ENCODE peak calls at places on chromosome 20, in eight cellular contexts. H, N, Z, W, Y, V, S and T are unnamed samples.
A peak's percentile ranks its signal among the peaks of the same experiment; 100 is the strongest.

GRCh38 chr20:59185809-59186208 is 22.2 kb downstream of the ZNF831 start:
- DNase-seq in H (no peak), N (no peak), Z (no peak), W (no peak), Y (no peak), V (no peak), S (no peak), T (no peak)

GRCh38 chr20:50930139-50931047 is 844 bp downstream of the ADNP start:
- DNase-seq in H (no peak), N (no peak), Z (peak; percentile 37), W (peak; percentile 31), Y (peak; percentile 26), V (no peak), S (peak; percentile 23), T (peak; percentile 12)

GRCh38 chr20:56702931-56703840 is 74.1 kb downstream of the TFAP2C start:
- DNase-seq in H (no peak), N (no peak), Z (no peak), W (no peak), Y (no peak), V (no peak), S (no peak), T (no peak)

GRCh38 chr20:41005361-41005729 is 23.3 kb upstream of the TOP1 start:
- DNase-seq in H (no peak), N (no peak), Z (peak; percentile 82), W (no peak), Y (peak; percentile 87), V (peak; percentile 91), S (peak; percentile 93), T (peak; percentile 96)

GRCh38 chr20:63553933-63554290 is at the start of gene FNDC11:
- DNase-seq in H (no peak), N (no peak), Z (peak; percentile 61), W (no peak), Y (peak; percentile 63), V (no peak), S (no peak), T (no peak)

GRCh38 chr20:34516874-34517542 is 786 bp downstream of the DYNLRB1 start:
- DNase-seq in H (peak; percentile 18), N (no peak), Z (no peak), W (no peak), Y (peak; percentile 29), V (no peak), S (peak; percentile 28), T (no peak)

GRCh38 chr20:36307412-36308317 is 1.5 kb downstream of the DLGAP4 start:
- DNase-seq in H (no peak), N (no peak), Z (no peak), W (no peak), Y (no peak), V (no peak), S (no peak), T (no peak)

GRCh38 chr20:43983359-43983758 is 68.7 kb downstream of the TOX2 start:
- DNase-seq in H (no peak), N (no peak), Z (no peak), W (no peak), Y (peak; percentile 80), V (no peak), S (no peak), T (peak; percentile 66)

GRCh38 chr20:15475483-15475882 is 1097.8 kb downstream of the KIF16B start:
- DNase-seq in H (no peak), N (no peak), Z (no peak), W (no peak), Y (peak; percentile 35), V (peak; percentile 43), S (no peak), T (peak; percentile 35)

GRCh38 chr20:31860431-31861345 is 9.6 kb downstream of the DUSP15 start:
- DNase-seq in H (no peak), N (no peak), Z (no peak), W (no peak), Y (peak; percentile 20), V (peak; percentile 40), S (no peak), T (peak; percentile 18)

GRCh38 chr20:53847843-53848185 is 222.6 kb downstream of the BCAS1 start:
- DNase-seq in H (no peak), N (no peak), Z (no peak), W (no peak), Y (no peak), V (no peak), S (no peak), T (no peak)

GRCh38 chr20:15045246-15045645 is 707.8 kb upstream of the FLRT3 start:
- DNase-seq in H (no peak), N (no peak), Z (peak; percentile 43), W (no peak), Y (no peak), V (peak; percentile 65), S (peak; percentile 54), T (no peak)

GRCh38 chr20:38810926-38811325 is 5.4 kb downstream of the PPP1R16B start:
- DNase-seq in H (no peak), N (no peak), Z (no peak), W (no peak), Y (no peak), V (no peak), S (no peak), T (no peak)

GRCh38 chr20:44176833-44177533 is 10.0 kb downstream of the JPH2 start:
- DNase-seq in H (no peak), N (no peak), Z (peak; percentile 68), W (no peak), Y (peak; percentile 72), V (no peak), S (no peak), T (peak; percentile 73)

GRCh38 chr20:50286609-50287008 is 96.0 kb downstream of the CEBPB start:
- DNase-seq in H (no peak), N (no peak), Z (peak; percentile 81), W (no peak), Y (peak; percentile 43), V (peak; percentile 37), S (peak; percentile 86), T (no peak)

GRCh38 chr20:47300071-47300470 is 56.4 kb downstream of the ZMYND8 start:
- DNase-seq in H (no peak), N (no peak), Z (no peak), W (no peak), Y (no peak), V (no peak), S (no peak), T (no peak)

GRCh38 chr20:50438986-50439407 is 71.2 kb upstream of the PTPN1 start:
- DNase-seq in H (no peak), N (no peak), Z (no peak), W (no peak), Y (no peak), V (peak; percentile 100), S (no peak), T (no peak)

GRCh38 chr20:12207875-12208274 is 290.2 kb downstream of the BTBD3 start:
- DNase-seq in H (no peak), N (peak; percentile 27), Z (no peak), W (no peak), Y (no peak), V (peak; percentile 47), S (no peak), T (peak; percentile 17)

GRCh38 chr20:33832113-33832853 is 21.1 kb downstream of the CHMP4B start:
- DNase-seq in H (no peak), N (no peak), Z (no peak), W (no peak), Y (peak; percentile 88), V (no peak), S (no peak), T (peak; percentile 89)

GRCh38 chr20:25052255-25053206 is 5.4 kb downstream of the ACSS1 start:
- DNase-seq in H (no peak), N (no peak), Z (no peak), W (no peak), Y (peak; percentile 10), V (no peak), S (peak; percentile 67), T (no peak)
- H3K4me3 ChIP-seq in H (no peak overlapping the region), N (no peak overlapping the region), Z (peak overlapping the region; percentile 19), W (no peak overlapping the region), Y (no peak overlapping the region), V (no peak overlapping the region), S (no peak overlapping the region), T (no peak overlapping the region)

DNA sequence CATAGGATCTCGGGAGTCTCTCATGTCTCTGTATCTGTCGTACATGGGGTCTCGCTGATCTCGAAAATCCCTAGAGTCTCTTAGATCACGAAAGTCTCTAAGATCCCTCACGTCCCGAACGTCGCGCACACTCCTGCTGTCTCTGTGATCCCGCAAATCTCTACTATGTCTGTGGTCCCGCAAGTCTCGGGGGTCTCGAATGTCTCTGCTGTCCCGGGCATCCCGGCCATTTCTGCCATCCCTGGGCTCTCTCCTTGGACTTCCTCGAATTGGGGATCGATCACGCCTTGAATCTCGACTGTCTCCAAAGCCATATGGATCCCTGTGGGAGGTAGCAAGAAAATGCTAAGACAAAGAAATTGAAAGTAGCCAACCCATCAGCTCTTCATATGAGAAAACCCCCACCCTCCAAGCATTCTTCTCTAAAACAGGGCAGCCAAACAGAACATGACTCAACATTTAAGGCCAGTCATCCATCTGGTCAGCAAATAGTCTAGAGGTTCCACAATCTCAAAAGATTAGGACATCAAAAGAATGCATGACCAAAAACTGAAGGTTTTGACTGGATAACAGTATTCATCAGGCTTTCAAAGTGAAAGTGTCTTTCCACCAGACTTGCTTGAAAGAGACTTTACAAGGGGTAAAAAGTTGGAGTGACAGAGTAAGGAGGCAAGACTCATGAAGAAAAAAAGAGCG is 19.4 kb downstream of the NCOA5 start:
- DNase-seq in H (no peak), N (no peak), Z (no peak), W (no peak), Y (no peak), V (no peak), S (no peak), T (no peak)
- H3K4me1 ChIP-seq in H (no peaks in the 10 kb centered on the region), N (peaks cover 7% of the 10 kb centered on the region), Z (peaks cover 26% of the 10 kb centered on the region), W (no peaks in the 10 kb centered on the region), Y (no peaks in the 10 kb centered on the region), V (peaks cover 12% of the 10 kb centered on the region), S (no peaks in the 10 kb centered on the region), T (no peaks in the 10 kb centered on the region)

DNA sequence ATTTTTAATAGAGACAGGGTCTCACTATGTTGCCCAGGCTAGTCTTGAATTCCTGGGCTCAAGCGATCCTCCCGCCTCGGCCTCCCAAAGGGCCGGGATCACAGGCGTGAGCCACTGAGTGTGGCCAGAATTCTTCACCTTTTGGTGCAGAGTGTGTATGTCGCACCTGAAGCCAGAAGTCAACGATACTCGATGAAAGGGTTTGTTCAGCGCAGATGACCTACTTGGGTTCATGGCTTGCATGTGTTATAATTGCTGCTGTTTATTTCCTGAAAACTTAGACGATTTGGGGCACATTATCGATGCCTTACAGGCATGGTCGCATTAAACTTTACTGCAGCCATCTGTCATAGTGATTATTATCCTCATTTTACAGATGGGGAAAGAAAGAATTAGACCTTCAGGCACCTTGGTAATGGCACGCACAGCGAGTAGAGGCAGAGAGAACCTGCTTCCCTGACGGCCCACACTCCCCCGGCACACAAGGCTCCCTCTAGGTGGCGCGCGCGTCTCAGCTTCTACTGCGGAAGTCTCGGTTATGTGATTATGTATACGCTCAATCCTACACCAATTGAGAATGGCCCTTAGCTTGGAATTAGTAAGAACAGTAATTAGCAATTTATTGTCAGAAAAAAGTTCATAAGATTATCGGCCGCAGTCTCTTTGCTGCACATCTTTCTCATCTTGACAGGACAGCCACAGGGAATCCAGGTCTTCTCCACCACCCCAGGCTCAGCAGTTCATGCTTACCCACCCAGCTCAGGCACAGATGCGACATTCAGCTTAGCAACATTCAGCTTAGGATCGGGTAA is 212.8 kb upstream of the PROKR2 start:
- DNase-seq in H (peak; percentile 73), N (peak; percentile 33), Z (peak; percentile 81), W (peak; percentile 80), Y (peak; percentile 92), V (peak; percentile 71), S (peak; percentile 84), T (peak; percentile 89)
- H3K27ac ChIP-seq in H (no peak overlapping the region), N (no peak overlapping the region), Z (no peak overlapping the region), W (peak overlapping the region; percentile 42), Y (no peak overlapping the region), V (no peak overlapping the region), S (no peak overlapping the region), T (no peak overlapping the region)

GRCh38 chr20:8766868-8767390 is 302.0 kb upstream of the PLCB4 start:
- DNase-seq in H (no peak), N (no peak), Z (no peak), W (no peak), Y (no peak), V (no peak), S (no peak), T (no peak)
- H3K4me3 ChIP-seq in H (no peak overlapping the region), N (no peak overlapping the region), Z (no peak overlapping the region), W (no peak overlapping the region), Y (no peak overlapping the region), V (no peak overlapping the region), S (no peak overlapping the region), T (no peak overlapping the region)